ENCODE peak calls at places on chromosomes 1 and 21, in four cellular contexts. One of them, this sample, is unnamed.
A peak's percentile ranks its signal among the peaks of the same experiment; 100 is the strongest.

GRCh38 chr1:203692565-203693470 is 66.2 kb downstream of the ATP2B4 start:
- DNase-seq in SK-N-SH: no peak
- DNase-seq in H1: no peak
- DNase-seq in K562: peak; percentile 86
- DNase-seq in this sample: no peak

GRCh38 chr1:100360790-100361232 is 8.5 kb downstream of the CDC14A start:
- DNase-seq in SK-N-SH: no peak
- DNase-seq in H1: no peak
- DNase-seq in K562: peak; percentile 42
- DNase-seq in this sample: no peak

GRCh38 chr1:239547987-239548386 is 161.6 kb downstream of the CHRM3 start:
- DNase-seq in SK-N-SH: no peak
- DNase-seq in H1: no peak
- DNase-seq in K562: no peak
- DNase-seq in this sample: no peak

GRCh38 chr1:25799758-25800537 is at the start of gene SELENON:
- DNase-seq in SK-N-SH: peak; percentile 97
- DNase-seq in H1: no peak
- DNase-seq in K562: peak; percentile 89
- DNase-seq in this sample: no peak

GRCh38 chr1:60904079-60904852 is 178.1 kb upstream of the NFIA start:
- DNase-seq in SK-N-SH: no peak
- DNase-seq in H1: no peak
- DNase-seq in K562: no peak
- DNase-seq in this sample: no peak

GRCh38 chr1:19156676-19157075 is 53.4 kb downstream of the UBR4 start:
- DNase-seq in SK-N-SH: no peak
- DNase-seq in H1: no peak
- DNase-seq in K562: no peak
- DNase-seq in this sample: no peak

GRCh38 chr1:160634543-160635491 is 12.0 kb downstream of the SLAMF1 start:
- DNase-seq in SK-N-SH: no peak
- DNase-seq in H1: no peak
- DNase-seq in K562: no peak
- DNase-seq in this sample: no peak

GRCh38 chr1:108881369-108881768 is 4.6 kb downstream of the GPSM2 start:
- DNase-seq in SK-N-SH: no peak
- DNase-seq in H1: no peak
- DNase-seq in K562: no peak
- DNase-seq in this sample: no peak

GRCh38 chr1:218459878-218460277 is 114.7 kb downstream of the TGFB2 start:
- DNase-seq in SK-N-SH: peak; percentile 14
- DNase-seq in H1: peak; percentile 33
- DNase-seq in K562: peak; percentile 28
- DNase-seq in this sample: no peak

GRCh38 chr1:12124693-12125421 is 41.9 kb upstream of the TNFRSF1B start:
- DNase-seq in SK-N-SH: peak; percentile 77
- DNase-seq in H1: peak; percentile 41
- DNase-seq in K562: peak; percentile 63
- DNase-seq in this sample: no peak

GRCh38 chr21:35395728-35396127 is 346.6 kb upstream of the RUNX1 start:
- DNase-seq in SK-N-SH: no peak
- DNase-seq in H1: no peak
- DNase-seq in K562: no peak
- DNase-seq in this sample: no peak

GRCh38 chr1:44500181-44501021 is 95.3 kb downstream of the RNF220 start:
- DNase-seq in SK-N-SH: peak; percentile 63
- DNase-seq in H1: no peak
- DNase-seq in K562: peak; percentile 49
- DNase-seq in this sample: no peak

GRCh38 chr21:45607021-45607921 is 36.3 kb upstream of the PCBP3 start:
- DNase-seq in SK-N-SH: peak; percentile 63
- DNase-seq in H1: no peak
- DNase-seq in K562: no peak
- DNase-seq in this sample: no peak

GRCh38 chr1:180360333-180361075 is 130.4 kb downstream of the LHX4 start:
- DNase-seq in SK-N-SH: no peak
- DNase-seq in H1: no peak
- DNase-seq in K562: no peak
- DNase-seq in this sample: no peak

GRCh38 chr1:94865369-94865768 is 45.2 kb downstream of the SLC44A3 start:
- DNase-seq in SK-N-SH: no peak
- DNase-seq in H1: no peak
- DNase-seq in K562: no peak
- DNase-seq in this sample: no peak

DNA sequence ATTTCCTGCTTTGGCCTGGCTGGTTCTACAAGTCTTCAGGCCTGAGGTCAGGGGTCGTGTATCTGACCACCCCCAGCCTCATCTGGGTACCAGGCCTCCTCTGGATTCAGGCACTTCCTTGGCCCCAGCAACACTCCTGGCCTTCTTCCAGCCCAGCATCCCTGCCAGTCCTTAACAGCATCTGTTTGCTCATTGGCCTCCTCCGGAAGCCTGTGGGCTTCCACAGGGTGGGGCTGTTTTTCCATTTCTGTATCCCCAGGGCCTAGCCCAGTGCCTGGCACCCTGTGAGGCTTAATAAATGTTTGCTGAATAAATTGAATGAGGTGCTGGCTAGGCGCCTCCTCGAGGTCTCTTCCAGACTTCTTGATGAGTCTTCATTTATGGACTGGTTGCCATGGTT is 21.5 kb upstream of the GPR37L1 start:
- DNase-seq in SK-N-SH: peak; percentile 55
- DNase-seq in H1: no peak
- DNase-seq in K562: no peak
- DNase-seq in this sample: no peak
- TF ChIP-seq TAF1 in SK-N-SH: no peak
- TF ChIP-seq TAF1 in H1: no peak
- TF ChIP-seq TAF1 in K562: no peak
- TF ChIP-seq TAF1 in this sample: no peak

GRCh38 chr1:23477359-23478144 is 6.4 kb downstream of the ASAP3 start:
- DNase-seq in SK-N-SH: no peak
- DNase-seq in H1: no peak
- DNase-seq in K562: no peak
- DNase-seq in this sample: no peak
- TF ChIP-seq TAF1 in SK-N-SH: no peak
- TF ChIP-seq TAF1 in H1: no peak
- TF ChIP-seq TAF1 in K562: no peak
- TF ChIP-seq TAF1 in this sample: no peak

DNA sequence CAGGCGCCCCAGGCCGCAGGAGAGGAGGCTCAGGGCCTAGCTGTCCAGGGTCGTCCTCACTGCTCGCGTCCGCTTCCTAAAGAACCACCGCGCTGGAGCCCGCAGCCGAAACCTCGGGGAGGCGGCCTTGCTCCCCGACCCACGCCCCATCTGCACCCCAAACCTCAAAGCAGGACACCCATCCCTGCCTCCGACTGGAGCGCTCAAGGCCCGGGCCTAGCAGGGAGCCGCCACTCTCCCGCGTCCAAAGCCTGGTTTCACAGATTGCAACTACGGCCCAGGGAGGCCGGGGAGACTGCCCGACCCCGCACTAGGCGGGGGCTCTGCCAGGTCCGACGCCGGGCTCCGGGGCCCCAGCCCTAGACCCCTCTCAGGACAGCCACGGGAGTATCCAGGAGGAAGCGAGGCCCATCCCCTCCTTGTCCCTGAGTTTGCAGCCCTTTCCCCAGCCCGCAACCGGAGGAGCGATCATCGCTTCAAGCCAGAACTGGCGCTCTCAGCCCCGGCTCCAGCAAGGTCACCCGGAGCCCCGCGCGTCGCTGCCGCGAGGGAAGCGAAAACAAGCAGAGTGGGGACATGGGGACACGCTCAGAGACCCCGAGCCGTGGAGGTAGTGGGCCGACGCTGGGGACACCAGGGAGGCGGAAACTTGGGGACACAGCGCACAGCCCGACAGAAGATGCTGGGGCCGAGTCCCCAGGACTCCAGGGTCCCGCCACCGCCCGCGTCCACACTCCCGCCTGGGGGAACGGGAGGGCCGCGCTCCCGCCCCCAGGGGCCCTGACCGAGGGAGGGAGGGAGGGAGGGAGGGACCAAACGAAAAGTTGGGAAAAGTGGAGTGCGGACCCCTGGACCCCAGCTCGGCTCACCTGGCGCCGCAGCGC is 474 bp downstream of the TMEM200B start:
- DNase-seq in SK-N-SH: peak; percentile 65
- DNase-seq in H1: no peak
- DNase-seq in K562: no peak
- DNase-seq in this sample: no peak
- TF ChIP-seq TAF1 in SK-N-SH: no peak
- TF ChIP-seq TAF1 in H1: no peak
- TF ChIP-seq TAF1 in K562: no peak
- TF ChIP-seq TAF1 in this sample: no peak

GRCh38 chr1:32224285-32224684 is 2.1 kb downstream of the EIF3I start:
- DNase-seq in SK-N-SH: no peak
- DNase-seq in H1: no peak
- DNase-seq in K562: no peak
- DNase-seq in this sample: no peak

GRCh38 chr1:32231843-32232432 is 9.7 kb downstream of the EIF3I start:
- DNase-seq in SK-N-SH: no peak
- DNase-seq in H1: no peak
- DNase-seq in K562: no peak
- DNase-seq in this sample: no peak

GRCh38 chr1:32223683-32224082 is 1.5 kb downstream of the EIF3I start:
- DNase-seq in SK-N-SH: no peak
- DNase-seq in H1: no peak
- DNase-seq in K562: no peak
- DNase-seq in this sample: no peak

GRCh38 chr1:32232558-32233304 is 10.5 kb downstream of the EIF3I start:
- DNase-seq in SK-N-SH: no peak
- DNase-seq in H1: no peak
- DNase-seq in K562: no peak
- DNase-seq in this sample: no peak

DNA sequence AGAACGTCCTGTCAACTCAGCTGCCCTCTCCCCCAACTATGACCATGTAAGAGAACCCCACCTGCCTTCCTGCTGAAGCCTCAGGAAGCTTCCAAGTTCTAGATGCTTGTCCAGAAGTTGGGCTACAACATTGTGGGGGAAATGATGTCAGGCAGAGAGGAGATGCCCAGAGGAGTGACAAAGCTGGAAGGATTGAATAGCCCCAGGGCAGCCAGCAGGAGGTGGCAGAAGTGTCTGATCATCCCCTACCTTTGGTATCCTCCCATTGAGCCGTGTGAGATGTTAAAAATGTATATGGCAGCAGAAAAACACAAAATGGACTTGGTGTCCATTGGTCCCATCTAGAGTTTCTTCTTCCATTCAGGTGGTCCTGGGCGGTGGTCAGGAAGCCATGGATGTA is 6.6 kb downstream of the EIF3I start:
- DNase-seq in SK-N-SH: no peak
- DNase-seq in H1: no peak
- DNase-seq in K562: no peak
- DNase-seq in this sample: no peak
- TF ChIP-seq TAF1 in SK-N-SH: no peak
- TF ChIP-seq TAF1 in H1: no peak
- TF ChIP-seq TAF1 in K562: no peak
- TF ChIP-seq TAF1 in this sample: no peak